ENCODE peak calls at places on chromosomes 6 and 20, in seven cellular contexts. J, I, T, E, Q, Y and Z are unnamed samples.

GRCh38 chr20:62921119-62921687 is 5.1 kb downstream of the DIDO1 start:
- DNase-seq in J (peak), I (peak), T (no peak), E (peak), Q (peak), Y (no peak), Z (no peak)

GRCh38 chr6:160979063-160979708 is 12.4 kb upstream of the MAP3K4 start:
- DNase-seq in J (no peak), I (no peak), T (no peak), E (no peak), Q (no peak), Y (no peak), Z (no peak)

GRCh38 chr20:19265646-19266374 is 53.4 kb downstream of the SLC24A3 start:
- DNase-seq in J (peak), I (peak), T (no peak), E (no peak), Q (peak), Y (no peak), Z (no peak)

GRCh38 chr20:53679597-53680309 is 86.1 kb upstream of the ZNF217 start:
- DNase-seq in J (no peak), I (peak), T (no peak), E (no peak), Q (no peak), Y (no peak), Z (no peak)

GRCh38 chr6:124953808-124954207 is 8.4 kb upstream of the RNF217 start:
- DNase-seq in J (no peak), I (no peak), T (no peak), E (no peak), Q (no peak), Y (no peak), Z (no peak)

GRCh38 chr6:9192405-9192909 is 757.1 kb upstream of the SLC35B3 start:
- DNase-seq in J (no peak), I (no peak), T (no peak), E (no peak), Q (no peak), Y (no peak), Z (no peak)

GRCh38 chr6:31332637-31333602 is 24.1 kb downstream of the HLA-B start:
- DNase-seq in J (peak), I (no peak), T (no peak), E (no peak), Q (no peak), Y (no peak), Z (no peak)

GRCh38 chr6:156782691-156783320 is 5.6 kb downstream of the ARID1B start:
- DNase-seq in J (no peak), I (no peak), T (no peak), E (no peak), Q (no peak), Y (no peak), Z (no peak)

GRCh38 chr20:22430154-22430745 is 154.1 kb downstream of the FOXA2 start:
- DNase-seq in J (no peak), I (no peak), T (no peak), E (no peak), Q (peak), Y (no peak), Z (no peak)

GRCh38 chr6:157814883-157815282 is 8.2 kb upstream of the SNX9 start:
- DNase-seq in J (peak), I (no peak), T (no peak), E (no peak), Q (no peak), Y (no peak), Z (no peak)

GRCh38 chr6:56669585-56669984 is 26.9 kb upstream of the DST start:
- DNase-seq in J (no peak), I (no peak), T (no peak), E (no peak), Q (no peak), Y (no peak), Z (no peak)